ENCODE peak calls at places on chromosomes 7 and 10, in four cellular contexts. M is NCI-H774, I is kidney tubule cell, T is neural progenitor cell. F is an unnamed sample.
A peak's percentile ranks its signal among the peaks of the same experiment; 100 is the strongest.

GRCh38 chr7:2104107-2104710 is 128.5 kb downstream of the MAD1L1 start:
- DNase-seq in I (peak; percentile 77), M (no peak), T (peak; percentile 89), F (peak; percentile 60)

GRCh38 chr10:76303682-76304316 is 872.4 kb downstream of the LRMDA start:
- DNase-seq in I (peak; percentile 85), T (peak; percentile 91), M (peak; percentile 80), F (peak; percentile 84)

GRCh38 chr7:778968-779451 is 51.9 kb upstream of the PRKAR1B start:
- DNase-seq in T (no peak), I (peak; percentile 17), M (no peak), F (no peak)

GRCh38 chr7:32033006-32033405 is 37.2 kb downstream of the PDE1C start:
- DNase-seq in M (no peak), I (no peak), T (no peak), F (no peak)

GRCh38 chr10:126634915-126635314 is 35.6 kb downstream of the C10orf90 start:
- DNase-seq in T (no peak), I (peak; percentile 72), M (no peak), F (no peak)

GRCh38 chr7:145462463-145462862 is 626.6 kb upstream of the TPK1 start:
- DNase-seq in I (no peak), T (no peak), M (no peak), F (no peak)

GRCh38 chr10:100554902-100555301 is 19.2 kb downstream of the HIF1AN start:
- DNase-seq in M (no peak), I (peak; percentile 84), T (no peak), F (no peak)

GRCh38 chr7:28068811-28069216 is 111.8 kb downstream of the JAZF1 start:
- DNase-seq in M (no peak), T (no peak), I (peak; percentile 35), F (no peak)

GRCh38 chr10:129095980-129096339 is 371.1 kb upstream of the MGMT start:
- DNase-seq in M (no peak), T (no peak), I (no peak), F (no peak)

GRCh38 chr10:34565934-34566333 is 249.2 kb downstream of the PARD3 start:
- DNase-seq in I (no peak), T (peak; percentile 17), M (no peak), F (no peak)